ENCODE peak calls at places on chromosomes 5 and 9, in four cellular contexts. Z is tibial artery; C is activated CD4-positive, alpha-beta T cell treated with anti-CD3 and anti-CD28 coated beads, Interleukin-2, amount 50 U/mL, for 4 hours; Q is nephron progenitor cell. I is an unnamed sample.
A peak's percentile ranks its signal among the peaks of the same experiment; 100 is the strongest.

GRCh38 chr5:56319281-56320242 is 86.4 kb upstream of the ANKRD55 start:
- DNase-seq in Z (no peak), Q (no peak), C (no peak), I (no peak)

GRCh38 chr9:106954562-106954961 is 91.6 kb downstream of the ZNF462 start:
- DNase-seq in Z (no peak), C (no peak), Q (no peak), I (no peak)

GRCh38 chr9:117334101-117334500 is 80.8 kb downstream of the ASTN2 start:
- DNase-seq in C (no peak), Q (peak; percentile 27), Z (no peak), I (no peak)

GRCh38 chr5:151158287-151158661 is 695 bp upstream of the ANXA6 start:
- DNase-seq in Q (no peak), Z (no peak), C (no peak), I (no peak)

GRCh38 chr9:92896037-92896436 is 18.2 kb upstream of the ZNF484 start:
- DNase-seq in C (no peak), Q (no peak), Z (no peak), I (no peak)

GRCh38 chr5:157870837-157871834 is 12.2 kb upstream of the CLINT1 start:
- DNase-seq in Z (no peak), Q (no peak), C (no peak), I (no peak)

GRCh38 chr5:180083529-180084060 is 12.0 kb upstream of the RNF130 start:
- DNase-seq in Q (no peak), C (no peak), Z (no peak), I (no peak)

GRCh38 chr9:127049044-127049443 is 73.4 kb downstream of the ANGPTL2 start:
- DNase-seq in Q (no peak), Z (peak; percentile 71), C (no peak), I (peak; percentile 76)

GRCh38 chr5:60287174-60287771 is 393.7 kb upstream of the PDE4D start:
- DNase-seq in Z (no peak), C (no peak), Q (peak; percentile 43), I (no peak)

GRCh38 chr5:81216152-81216551 is 17.0 kb upstream of the CKMT2 start:
- DNase-seq in Q (no peak), C (no peak), Z (no peak), I (no peak)

GRCh38 chr5:138264183-138264582 is 10.2 kb downstream of the GFRA3 start:
- DNase-seq in Q (no peak), C (no peak), Z (no peak), I (no peak)

GRCh38 chr9:135440620-135441019 is 39.0 kb upstream of the PPP1R26 start:
- DNase-seq in Z (no peak), Q (no peak), C (no peak), I (no peak)

GRCh38 chr9:111114486-111114885 is 76.2 kb upstream of the LPAR1 start:
- DNase-seq in Q (no peak), Z (no peak), C (no peak), I (no peak)

GRCh38 chr5:6744841-6745705 is 31.8 kb downstream of the TENT4A start:
- DNase-seq in C (no peak), Q (no peak), Z (peak; percentile 54), I (no peak)

GRCh38 chr5:129113867-129114266 is 19.3 kb downstream of the ISOC1 start:
- DNase-seq in Q (no peak), Z (no peak), C (no peak), I (no peak)

GRCh38 chr5:10756539-10756938 is 4.5 kb downstream of the DAP start:
- DNase-seq in Z (no peak), C (no peak), Q (no peak), I (no peak)

GRCh38 chr9:130268521-130269131 is 3.1 kb downstream of the HMCN2 start:
- DNase-seq in C (no peak), Q (no peak), Z (peak; percentile 68), I (peak; percentile 58)

GRCh38 chr9:115882911-115883310 is 270.7 kb upstream of the PAPPA start:
- DNase-seq in C (no peak), Z (no peak), Q (no peak), I (no peak)

I was measured in ascending aorta.